ENCODE peak calls at places on chromosomes 6 and 20, in six cellular contexts. A is GM12891; S is fibroblast of the conjunctiva; U is occipital lobe; I is HCEC 1CT; W is stimulated activated CD4-positive, alpha-beta T cell treated with anti-CD3 and anti-CD28 coated beads, Interleukin-12 subunit alpha, Interleukin-12 subunit beta, amount 100 ng/mL, for 4 hours. Z is an unnamed sample.

GRCh38 chr6:105364243-105364642 is 38.6 kb downstream of the PREP start:
- DNase-seq in A (no peak), W (no peak), S (no peak), U (peak), I (no peak), Z (no peak)

GRCh38 chr6:49326337-49326736 is 136.7 kb downstream of the MMUT start:
- DNase-seq in I (peak), S (peak), A (no peak), U (no peak), W (no peak), Z (peak)

GRCh38 chr6:9499709-9500108 is 915.2 kb downstream of the TFAP2A start:
- DNase-seq in A (no peak), U (no peak), I (peak), W (no peak), S (no peak), Z (no peak)

GRCh38 chr6:166494757-166495486 is 91.6 kb downstream of the RAMACL start:
- DNase-seq in W (peak), I (no peak), A (no peak), S (no peak), U (peak), Z (no peak)

GRCh38 chr6:87151786-87152527 is 3.4 kb upstream of the ZNF292 start:
- DNase-seq in A (peak), W (peak), I (peak), U (peak), S (peak), Z (peak)

GRCh38 chr6:158825038-158825950 is 6.1 kb upstream of the EZR start:
- DNase-seq in S (no peak), A (no peak), I (no peak), W (no peak), U (no peak), Z (no peak)

GRCh38 chr6:31945507-31946369 is at the start of gene CFB:
- DNase-seq in A (no peak), I (peak), W (no peak), U (no peak), S (peak), Z (peak)

GRCh38 chr20:31719644-31720485 is 2.8 kb downstream of the BCL2L1 start:
- DNase-seq in W (no peak), I (peak), S (no peak), A (no peak), U (no peak), Z (no peak)

GRCh38 chr6:161557333-161558107 is 283.7 kb upstream of the AGPAT4 start:
- DNase-seq in W (no peak), S (no peak), A (no peak), I (no peak), U (no peak), Z (no peak)

GRCh38 chr6:34709386-34709785 is 12.8 kb upstream of the ILRUN start:
- DNase-seq in S (peak), A (no peak), I (peak), U (peak), W (no peak), Z (peak)